ENCODE peak calls at places on chromosomes 11 and 22, in seven cellular contexts. P, B, N, U, O, R and M are unnamed samples.

GRCh38 chr11:118913411-118914125 is 12.2 kb downstream of the BCL9L start:
- DNase-seq in P (no peak), U (no peak), B (no peak), R (no peak), N (no peak), O (no peak), M (no peak)

GRCh38 chr11:103359221-103359620 is 250.0 kb downstream of the DYNC2H1 start:
- DNase-seq in N (no peak), P (no peak), O (no peak), B (no peak), R (no peak), U (no peak), M (no peak)

GRCh38 chr11:125886997-125887372 is 483 bp upstream of the HYLS1 start:
- DNase-seq in N (peak), P (no peak), B (no peak), U (no peak), O (no peak), R (no peak), M (no peak)

GRCh38 chr11:75440960-75441803 is 8.2 kb upstream of the KLHL35 start:
- DNase-seq in R (no peak), P (no peak), O (no peak), U (no peak), N (no peak), B (no peak), M (no peak)

GRCh38 chr11:44557464-44557863 is 8.0 kb upstream of the CD82 start:
- DNase-seq in P (no peak), O (no peak), R (no peak), B (no peak), U (no peak), N (no peak), M (no peak)

GRCh38 chr22:27537481-27537891 is 264.1 kb downstream of the MN1 start:
- DNase-seq in N (peak), P (no peak), B (no peak), R (no peak), U (no peak), O (peak), M (no peak)

GRCh38 chr22:17106785-17107546 is 14.2 kb downstream of the TMEM121B start:
- DNase-seq in P (no peak), O (no peak), U (no peak), R (no peak), B (no peak), N (peak), M (peak)

GRCh38 chr11:102168483-102168882 is 58.2 kb downstream of the YAP1 start:
- DNase-seq in B (no peak), O (no peak), U (no peak), P (no peak), N (no peak), R (no peak), M (no peak)

GRCh38 chr11:128323381-128323780 is 264.0 kb downstream of the ETS1 start:
- DNase-seq in U (no peak), N (no peak), R (no peak), B (no peak), P (no peak), O (peak), M (no peak)

GRCh38 chr11:68090287-68090686 is 30.9 kb downstream of the CHKA start:
- DNase-seq in O (no peak), P (no peak), U (no peak), B (no peak), N (no peak), R (no peak), M (no peak)

GRCh38 chr11:282630-283360 is 4.6 kb downstream of the NLRP6 start:
- DNase-seq in U (no peak), O (no peak), P (no peak), N (no peak), B (peak), R (peak), M (no peak)

GRCh38 chr11:100925935-100926334 is 203.7 kb downstream of the PGR start:
- DNase-seq in B (no peak), P (peak), R (no peak), N (no peak), O (peak), U (no peak), M (no peak)

GRCh38 chr11:73971175-73971719 is 11.4 kb downstream of the UCP2 start:
- DNase-seq in N (no peak), R (no peak), P (no peak), B (no peak), O (no peak), U (no peak), M (peak)

GRCh38 chr11:73972620-73973449 is 9.8 kb downstream of the UCP2 start:
- DNase-seq in U (no peak), N (peak), P (no peak), B (no peak), R (no peak), O (no peak), M (peak)

GRCh38 chr11:73974611-73975478 is 7.8 kb downstream of the UCP2 start:
- DNase-seq in R (no peak), P (no peak), U (no peak), O (no peak), N (peak), B (no peak), M (peak)

GRCh38 chr11:73969991-73970800 is 12.4 kb downstream of the UCP2 start:
- DNase-seq in U (no peak), O (no peak), P (no peak), N (no peak), B (no peak), R (peak), M (no peak)

GRCh38 chr11:73972187-73972586 is 10.5 kb downstream of the UCP2 start:
- DNase-seq in N (peak), R (no peak), O (no peak), U (no peak), B (no peak), P (no peak), M (peak)
- TF ChIP-seq POLR2AphosphoS5 in N (no peak), R (no peak), O (no peak), U (no peak), B (no peak), P (no peak), M (peak)

GRCh38 chr11:65491614-65492386 is 7.0 kb upstream of the MALAT1 start:
- DNase-seq in P (peak), N (peak), B (peak), R (no peak), U (peak), O (peak), M (peak)

GRCh38 chr11:65492387-65492636 is 6.5 kb upstream of the MALAT1 start:
- DNase-seq in O (no peak), R (no peak), B (no peak), U (no peak), P (no peak), N (no peak), M (no peak)

GRCh38 chr11:65491163-65491465 is 7.7 kb upstream of the MALAT1 start:
- DNase-seq in R (no peak), B (no peak), P (no peak), O (peak), N (peak), U (no peak), M (no peak)

GRCh38 chr11:65492637-65493366 is 6.0 kb upstream of the MALAT1 start:
- DNase-seq in P (no peak), R (no peak), N (peak), B (no peak), O (peak), U (peak), M (peak)

DNA sequence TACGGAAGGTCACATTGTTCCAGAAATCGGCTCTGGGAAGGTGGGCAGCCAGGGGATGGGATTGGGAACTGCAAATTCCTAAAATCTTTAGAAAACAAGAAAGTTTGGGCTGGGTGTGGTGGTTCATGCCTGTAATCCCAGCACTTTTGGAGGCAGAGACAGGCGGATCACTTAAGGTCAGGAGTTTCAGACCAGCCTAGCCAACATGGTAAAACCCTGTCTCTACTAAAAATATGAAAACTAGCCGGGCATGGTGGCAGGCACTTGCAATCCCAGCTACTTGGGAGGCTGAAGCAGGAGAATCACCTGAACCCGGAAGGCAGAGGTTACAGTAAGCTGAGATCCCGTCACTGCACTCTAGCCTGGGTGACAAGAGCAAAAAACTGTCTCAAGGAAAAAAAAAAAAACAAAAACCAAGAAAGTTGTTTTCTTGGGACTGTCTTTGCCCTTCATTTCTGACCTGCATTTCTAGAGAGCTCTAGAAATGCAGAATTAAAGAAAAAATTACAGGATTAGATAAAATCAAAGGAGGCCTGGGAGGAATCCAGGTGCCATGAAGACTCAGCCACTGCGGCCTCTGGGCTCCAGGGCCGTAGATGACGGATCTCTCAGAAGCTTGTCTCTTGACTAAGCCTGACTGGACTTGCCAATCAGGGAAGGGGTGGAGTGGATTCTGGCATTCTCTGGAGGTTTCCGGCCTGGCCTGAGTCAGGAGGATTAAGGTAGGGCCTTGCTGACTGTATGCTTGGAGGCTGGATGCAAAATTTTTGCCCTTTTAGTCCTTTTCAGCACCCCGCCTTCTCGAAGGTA is 5.3 kb upstream of the MALAT1 start:
- DNase-seq in U (peak), R (no peak), B (no peak), N (peak), P (peak), O (peak), M (no peak)
- TF ChIP-seq POLR2AphosphoS5 in U (peak), R (peak), B (no peak), N (peak), P (peak), O (peak), M (no peak)

GRCh38 chr22:35301370-35301874 is 1.7 kb downstream of the TOM1 start:
- DNase-seq in O (no peak), N (peak), B (no peak), R (no peak), U (no peak), P (no peak), M (peak)
- TF ChIP-seq POLR2AphosphoS5 in O (no peak), N (no peak), B (no peak), R (no peak), U (no peak), P (no peak), M (peak)

DNA sequence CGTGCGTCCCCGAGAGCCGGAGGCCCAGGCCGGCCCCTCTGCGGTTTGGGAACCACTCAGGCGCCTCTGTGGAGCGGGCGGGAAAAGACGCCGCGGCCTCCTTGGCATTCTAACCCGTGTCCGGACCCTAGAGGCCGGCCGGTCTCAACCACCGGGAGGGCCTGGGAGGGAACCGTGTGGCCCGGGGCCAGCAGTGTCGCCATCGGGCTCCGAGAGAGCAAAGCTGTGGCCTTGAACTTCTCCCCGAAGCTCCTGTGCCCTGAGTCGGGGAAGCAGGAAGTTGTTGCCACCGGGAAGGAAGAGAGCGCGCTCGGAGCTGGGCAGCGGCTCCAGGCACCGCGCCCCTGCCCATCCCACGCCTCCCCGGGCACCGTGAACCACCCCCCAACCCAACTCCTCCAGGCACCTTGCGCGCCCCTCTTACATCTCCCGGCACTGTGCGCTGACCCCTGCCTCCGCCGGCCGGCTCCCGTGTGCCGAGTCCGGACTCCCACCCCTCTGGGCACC is 80.1 kb upstream of the PPARA start:
- DNase-seq in R (no peak), N (peak), P (no peak), B (peak), U (peak), O (peak), M (peak)
- TF ChIP-seq POLR2AphosphoS5 in R (peak), N (no peak), P (peak), B (no peak), U (no peak), O (peak), M (peak)

GRCh38 chr11:66159585-66159984 is 89.5 kb downstream of the PACS1 start:
- DNase-seq in P (no peak), N (no peak), O (no peak), R (peak), B (no peak), U (no peak), M (no peak)
- TF ChIP-seq POLR2AphosphoS5 in P (no peak), N (no peak), O (no peak), R (no peak), B (no peak), U (no peak), M (no peak)

GRCh38 chr22:43305806-43306205 is 37.4 kb downstream of the SCUBE1 start:
- DNase-seq in R (peak), U (no peak), N (no peak), B (no peak), O (no peak), P (no peak), M (no peak)
- TF ChIP-seq POLR2AphosphoS5 in R (no peak), U (no peak), N (no peak), B (no peak), O (no peak), P (no peak), M (no peak)

DNA sequence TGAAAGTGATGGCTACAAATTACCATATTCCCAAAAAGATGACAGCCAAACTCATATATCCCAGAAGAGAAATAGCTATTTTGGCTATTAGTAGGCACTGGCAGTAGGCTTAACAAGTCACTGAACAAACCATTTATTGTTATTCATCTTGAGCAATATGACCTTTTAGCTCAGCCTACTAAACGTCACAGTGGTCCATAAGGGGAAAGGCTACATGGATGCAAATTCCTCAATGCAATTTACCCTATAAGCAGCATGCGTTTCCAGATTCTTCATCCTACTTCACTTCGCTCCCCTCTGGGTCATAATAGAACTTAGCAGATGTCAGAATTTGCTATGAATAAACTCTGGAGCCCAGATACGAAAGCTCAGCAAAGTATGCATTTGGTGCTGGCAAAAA is 114.0 kb downstream of the SIK3 start:
- DNase-seq in R (no peak), O (no peak), P (no peak), U (no peak), B (no peak), N (no peak), M (no peak)
- TF ChIP-seq POLR2AphosphoS5 in R (no peak), O (no peak), P (no peak), U (no peak), B (no peak), N (no peak), M (no peak)